ENCODE peak calls at places on chromosome 16, in six cellular contexts. One of them, this sample, is unnamed.

GRCh38 chr16:31010539-31010938 is at the start of gene STX1B:
- DNase-seq in progenitor cell of endocrine pancreas: no peak
- DNase-seq in foreskin keratinocyte: no peak
- DNase-seq in OCI-LY7: no peak
- DNase-seq in pancreas: no peak
- DNase-seq in GM12878: no peak
- DNase-seq in this sample: peak; percentile 97

GRCh38 chr16:86508947-86509758 is 1.2 kb upstream of the FOXF1 start:
- DNase-seq in progenitor cell of endocrine pancreas: no peak
- DNase-seq in OCI-LY7: no peak
- DNase-seq in GM12878: no peak
- DNase-seq in foreskin keratinocyte: no peak
- DNase-seq in pancreas: no peak
- DNase-seq in this sample: no peak

GRCh38 chr16:24969071-24969470 is 46.1 kb downstream of the ARHGAP17 start:
- DNase-seq in GM12878: no peak
- DNase-seq in foreskin keratinocyte: no peak
- DNase-seq in progenitor cell of endocrine pancreas: no peak
- DNase-seq in OCI-LY7: no peak
- DNase-seq in pancreas: no peak
- DNase-seq in this sample: no peak

GRCh38 chr16:23171234-23171948 is 11.2 kb upstream of the SCNN1G start:
- DNase-seq in foreskin keratinocyte: peak; percentile 53
- DNase-seq in progenitor cell of endocrine pancreas: no peak
- DNase-seq in pancreas: no peak
- DNase-seq in OCI-LY7: no peak
- DNase-seq in GM12878: no peak
- DNase-seq in this sample: no peak

GRCh38 chr16:48054881-48055601 is 100.8 kb downstream of the ABCC12 start:
- DNase-seq in GM12878: no peak
- DNase-seq in foreskin keratinocyte: peak; percentile 11
- DNase-seq in OCI-LY7: peak; percentile 27
- DNase-seq in progenitor cell of endocrine pancreas: peak; percentile 27
- DNase-seq in pancreas: peak; percentile 11
- DNase-seq in this sample: no peak

GRCh38 chr16:13835357-13835756 is 84.6 kb upstream of the ERCC4 start:
- DNase-seq in foreskin keratinocyte: no peak
- DNase-seq in GM12878: peak; percentile 11
- DNase-seq in OCI-LY7: no peak
- DNase-seq in progenitor cell of endocrine pancreas: no peak
- DNase-seq in pancreas: no peak
- DNase-seq in this sample: no peak

GRCh38 chr16:15032547-15033308 is 23.1 kb downstream of the NTAN1 start:
- DNase-seq in GM12878: no peak
- DNase-seq in OCI-LY7: no peak
- DNase-seq in pancreas: no peak
- DNase-seq in progenitor cell of endocrine pancreas: no peak
- DNase-seq in foreskin keratinocyte: no peak
- DNase-seq in this sample: no peak

GRCh38 chr16:3729161-3730112 is 12.1 kb upstream of the TRAP1 start:
- DNase-seq in progenitor cell of endocrine pancreas: no peak
- DNase-seq in OCI-LY7: no peak
- DNase-seq in GM12878: no peak
- DNase-seq in pancreas: no peak
- DNase-seq in foreskin keratinocyte: no peak
- DNase-seq in this sample: no peak

GRCh38 chr16:89248196-89249005 is 30.9 kb downstream of the ZNF778 start:
- DNase-seq in pancreas: no peak
- DNase-seq in OCI-LY7: no peak
- DNase-seq in GM12878: no peak
- DNase-seq in foreskin keratinocyte: no peak
- DNase-seq in progenitor cell of endocrine pancreas: no peak
- DNase-seq in this sample: no peak

GRCh38 chr16:27083861-27084261 is 17.1 kb downstream of the C16orf82 start:
- DNase-seq in progenitor cell of endocrine pancreas: no peak
- DNase-seq in foreskin keratinocyte: no peak
- DNase-seq in GM12878: no peak
- DNase-seq in pancreas: no peak
- DNase-seq in OCI-LY7: peak; percentile 10
- DNase-seq in this sample: no peak

GRCh38 chr16:84677849-84678248 is 22.0 kb upstream of the USP10 start:
- DNase-seq in GM12878: no peak
- DNase-seq in foreskin keratinocyte: no peak
- DNase-seq in progenitor cell of endocrine pancreas: no peak
- DNase-seq in OCI-LY7: no peak
- DNase-seq in pancreas: no peak
- DNase-seq in this sample: no peak

GRCh38 chr16:54193656-54194007 is 93.0 kb downstream of the IRX3 start:
- DNase-seq in GM12878: peak; percentile 4
- DNase-seq in foreskin keratinocyte: peak; percentile 28
- DNase-seq in progenitor cell of endocrine pancreas: peak; percentile 68
- DNase-seq in OCI-LY7: peak; percentile 41
- DNase-seq in pancreas: peak; percentile 52
- DNase-seq in this sample: peak; percentile 39

GRCh38 chr16:18853694-18854093 is 52.3 kb upstream of the ARL6IP1 start:
- DNase-seq in pancreas: no peak
- DNase-seq in OCI-LY7: no peak
- DNase-seq in GM12878: no peak
- DNase-seq in progenitor cell of endocrine pancreas: no peak
- DNase-seq in foreskin keratinocyte: no peak
- DNase-seq in this sample: no peak

GRCh38 chr16:31710134-31710533 is 163.5 kb upstream of the ZNF267 start:
- DNase-seq in progenitor cell of endocrine pancreas: no peak
- DNase-seq in pancreas: no peak
- DNase-seq in OCI-LY7: no peak
- DNase-seq in GM12878: no peak
- DNase-seq in foreskin keratinocyte: no peak
- DNase-seq in this sample: no peak

GRCh38 chr16:4597174-4597573 is 17.5 kb downstream of the UBALD1 start:
- DNase-seq in GM12878: no peak
- DNase-seq in foreskin keratinocyte: peak; percentile 69
- DNase-seq in pancreas: no peak
- DNase-seq in progenitor cell of endocrine pancreas: no peak
- DNase-seq in OCI-LY7: no peak
- DNase-seq in this sample: no peak

GRCh38 chr16:14172200-14172805 is 101.2 kb downstream of the MRTFB start:
- DNase-seq in GM12878: no peak
- DNase-seq in pancreas: no peak
- DNase-seq in foreskin keratinocyte: peak; percentile 49
- DNase-seq in OCI-LY7: no peak
- DNase-seq in progenitor cell of endocrine pancreas: no peak
- DNase-seq in this sample: no peak

GRCh38 chr16:85610059-85610445 is 3.1 kb upstream of the GSE1 start:
- DNase-seq in OCI-LY7: no peak
- DNase-seq in foreskin keratinocyte: no peak
- DNase-seq in pancreas: no peak
- DNase-seq in progenitor cell of endocrine pancreas: no peak
- DNase-seq in GM12878: no peak
- DNase-seq in this sample: no peak

GRCh38 chr16:58635502-58635901 is 5.9 kb upstream of the CNOT1 start:
- DNase-seq in foreskin keratinocyte: no peak
- DNase-seq in pancreas: no peak
- DNase-seq in progenitor cell of endocrine pancreas: no peak
- DNase-seq in OCI-LY7: no peak
- DNase-seq in GM12878: no peak
- DNase-seq in this sample: no peak

GRCh38 chr16:28876973-28877641 is 1.2 kb upstream of the ATP2A1 start:
- DNase-seq in progenitor cell of endocrine pancreas: no peak
- DNase-seq in foreskin keratinocyte: no peak
- DNase-seq in OCI-LY7: no peak
- DNase-seq in GM12878: no peak
- DNase-seq in pancreas: no peak
- DNase-seq in this sample: no peak

GRCh38 chr16:80580109-80580832 is 39.5 kb downstream of the DYNLRB2 start:
- DNase-seq in OCI-LY7: no peak
- DNase-seq in GM12878: peak; percentile 89
- DNase-seq in progenitor cell of endocrine pancreas: no peak
- DNase-seq in pancreas: no peak
- DNase-seq in foreskin keratinocyte: peak; percentile 62
- DNase-seq in this sample: no peak

GRCh38 chr16:31330553-31330890 is 24.5 kb upstream of the ITGAX start:
- DNase-seq in progenitor cell of endocrine pancreas: no peak
- DNase-seq in pancreas: no peak
- DNase-seq in foreskin keratinocyte: no peak
- DNase-seq in OCI-LY7: no peak
- DNase-seq in GM12878: no peak
- DNase-seq in this sample: no peak

GRCh38 chr16:85716680-85717038 is 27.9 kb upstream of the GINS2 start:
- DNase-seq in foreskin keratinocyte: no peak
- DNase-seq in GM12878: no peak
- DNase-seq in pancreas: no peak
- DNase-seq in OCI-LY7: no peak
- DNase-seq in progenitor cell of endocrine pancreas: no peak
- DNase-seq in this sample: no peak

GRCh38 chr16:83977056-83977815 is 9.2 kb downstream of the NECAB2 start:
- DNase-seq in progenitor cell of endocrine pancreas: no peak
- DNase-seq in GM12878: no peak
- DNase-seq in OCI-LY7: no peak
- DNase-seq in pancreas: no peak
- DNase-seq in foreskin keratinocyte: no peak
- DNase-seq in this sample: no peak

GRCh38 chr16:86517652-86518258 is 7.4 kb downstream of the FOXF1 start:
- DNase-seq in pancreas: no peak
- DNase-seq in OCI-LY7: peak; percentile 25
- DNase-seq in foreskin keratinocyte: no peak
- DNase-seq in GM12878: no peak
- DNase-seq in progenitor cell of endocrine pancreas: peak; percentile 56
- DNase-seq in this sample: no peak

GRCh38 chr16:89575247-89576172 is at the start of gene CPNE7:
- DNase-seq in progenitor cell of endocrine pancreas: no peak
- DNase-seq in pancreas: no peak
- DNase-seq in OCI-LY7: no peak
- DNase-seq in GM12878: no peak
- DNase-seq in foreskin keratinocyte: no peak
- DNase-seq in this sample: no peak

GRCh38 chr16:48531011-48531962 is 78.7 kb downstream of the N4BP1 start:
- DNase-seq in GM12878: no peak
- DNase-seq in OCI-LY7: no peak
- DNase-seq in pancreas: no peak
- DNase-seq in progenitor cell of endocrine pancreas: no peak
- DNase-seq in foreskin keratinocyte: no peak
- DNase-seq in this sample: no peak

GRCh38 chr16:30805370-30806169 is 18.6 kb upstream of the ZNF629 start:
- DNase-seq in GM12878: no peak
- DNase-seq in OCI-LY7: no peak
- DNase-seq in progenitor cell of endocrine pancreas: peak; percentile 65
- DNase-seq in pancreas: peak; percentile 83
- DNase-seq in foreskin keratinocyte: peak; percentile 32
- DNase-seq in this sample: peak; percentile 81

GRCh38 chr16:12340151-12340733 is 363.7 kb downstream of the SNX29 start:
- DNase-seq in GM12878: no peak
- DNase-seq in pancreas: peak; percentile 20
- DNase-seq in foreskin keratinocyte: no peak
- DNase-seq in progenitor cell of endocrine pancreas: peak; percentile 31
- DNase-seq in OCI-LY7: peak; percentile 67
- DNase-seq in this sample: no peak
- TF ChIP-seq CTCF in GM12878: peak; percentile 42
- TF ChIP-seq CTCF in pancreas: no peak
- TF ChIP-seq CTCF in foreskin keratinocyte: peak; percentile 76
- TF ChIP-seq CTCF in progenitor cell of endocrine pancreas: peak; percentile 75
- TF ChIP-seq CTCF in OCI-LY7: peak; percentile 89
- TF ChIP-seq CTCF in this sample: peak; percentile 31

GRCh38 chr16:70769131-70769530 is 31.8 kb downstream of the VAC14 start:
- DNase-seq in progenitor cell of endocrine pancreas: no peak
- DNase-seq in pancreas: no peak
- DNase-seq in GM12878: no peak
- DNase-seq in foreskin keratinocyte: no peak
- DNase-seq in OCI-LY7: no peak
- DNase-seq in this sample: no peak

GRCh38 chr16:70769761-70770160 is 31.2 kb downstream of the VAC14 start:
- DNase-seq in pancreas: no peak
- DNase-seq in progenitor cell of endocrine pancreas: no peak
- DNase-seq in GM12878: no peak
- DNase-seq in foreskin keratinocyte: no peak
- DNase-seq in OCI-LY7: no peak
- DNase-seq in this sample: no peak

GRCh38 chr16:70772493-70772892 is 28.5 kb downstream of the VAC14 start:
- DNase-seq in progenitor cell of endocrine pancreas: no peak
- DNase-seq in pancreas: no peak
- DNase-seq in foreskin keratinocyte: no peak
- DNase-seq in OCI-LY7: no peak
- DNase-seq in GM12878: no peak
- DNase-seq in this sample: no peak

GRCh38 chr16:70770968-70771552 is 29.9 kb downstream of the VAC14 start:
- DNase-seq in pancreas: peak; percentile 21
- DNase-seq in GM12878: no peak
- DNase-seq in progenitor cell of endocrine pancreas: peak; percentile 61
- DNase-seq in foreskin keratinocyte: no peak
- DNase-seq in OCI-LY7: peak; percentile 43
- DNase-seq in this sample: no peak

GRCh38 chr16:70770291-70770967 is 30.5 kb downstream of the VAC14 start:
- DNase-seq in OCI-LY7: no peak
- DNase-seq in GM12878: no peak
- DNase-seq in progenitor cell of endocrine pancreas: no peak
- DNase-seq in pancreas: no peak
- DNase-seq in foreskin keratinocyte: no peak
- DNase-seq in this sample: no peak
- TF ChIP-seq CTCF in OCI-LY7: no peak
- TF ChIP-seq CTCF in GM12878: no peak
- TF ChIP-seq CTCF in progenitor cell of endocrine pancreas: no peak
- TF ChIP-seq CTCF in pancreas: no peak
- TF ChIP-seq CTCF in foreskin keratinocyte: no peak
- TF ChIP-seq CTCF in this sample: no peak

DNA sequence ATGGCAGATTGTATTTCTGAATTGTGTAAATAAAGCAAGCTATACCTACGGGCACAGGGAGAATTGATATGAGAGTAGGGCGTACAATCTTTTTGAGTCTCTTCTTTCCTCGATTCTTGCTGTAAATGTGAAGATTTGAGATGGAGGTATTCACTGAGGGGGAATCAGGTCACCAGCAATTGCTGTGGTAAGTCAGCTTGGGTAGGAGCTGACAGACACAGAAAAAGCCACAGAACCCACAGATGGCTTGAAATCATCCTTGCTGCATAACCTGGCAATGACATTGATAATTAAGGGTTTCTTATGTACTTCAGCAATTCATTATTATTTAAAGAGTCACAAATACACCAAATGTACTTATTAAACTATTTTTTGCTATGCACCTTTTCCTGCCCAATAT is 164.2 kb downstream of the CNTNAP4 start:
- DNase-seq in foreskin keratinocyte: no peak
- DNase-seq in GM12878: no peak
- DNase-seq in progenitor cell of endocrine pancreas: no peak
- DNase-seq in OCI-LY7: no peak
- DNase-seq in pancreas: no peak
- DNase-seq in this sample: no peak
- TF ChIP-seq CTCF in foreskin keratinocyte: no peak
- TF ChIP-seq CTCF in GM12878: no peak
- TF ChIP-seq CTCF in progenitor cell of endocrine pancreas: no peak
- TF ChIP-seq CTCF in OCI-LY7: no peak
- TF ChIP-seq CTCF in pancreas: no peak
- TF ChIP-seq CTCF in this sample: no peak

GRCh38 chr16:68596266-68596665 is 48.8 kb upstream of the CDH3 start:
- DNase-seq in foreskin keratinocyte: no peak
- DNase-seq in GM12878: no peak
- DNase-seq in pancreas: no peak
- DNase-seq in OCI-LY7: no peak
- DNase-seq in progenitor cell of endocrine pancreas: no peak
- DNase-seq in this sample: no peak

GRCh38 chr16:68590201-68590994 is 51.3 kb downstream of the ZFP90 start:
- DNase-seq in pancreas: peak; percentile 48
- DNase-seq in OCI-LY7: peak; percentile 34
- DNase-seq in foreskin keratinocyte: peak; percentile 34
- DNase-seq in progenitor cell of endocrine pancreas: peak; percentile 59
- DNase-seq in GM12878: no peak
- DNase-seq in this sample: peak; percentile 30

GRCh38 chr16:68592466-68593337 is 52.4 kb upstream of the CDH3 start:
- DNase-seq in progenitor cell of endocrine pancreas: no peak
- DNase-seq in pancreas: no peak
- DNase-seq in GM12878: no peak
- DNase-seq in OCI-LY7: peak; percentile 41
- DNase-seq in foreskin keratinocyte: no peak
- DNase-seq in this sample: no peak
- TF ChIP-seq CTCF in progenitor cell of endocrine pancreas: peak; percentile 13
- TF ChIP-seq CTCF in pancreas: no peak
- TF ChIP-seq CTCF in GM12878: peak; percentile 13
- TF ChIP-seq CTCF in OCI-LY7: peak; percentile 69
- TF ChIP-seq CTCF in foreskin keratinocyte: peak; percentile 61
- TF ChIP-seq CTCF in this sample: no peak

This sample was measured in D721Med.